ENCODE peak calls at places on chromosome 7, in seven cellular contexts. Q, L, W, K, U, C and I are unnamed samples.

GRCh38 chr7:42750142-42750541 is 161.7 kb downstream of the C7orf25 start:
- DNase-seq in Q (no peak), L (peak), W (no peak), K (no peak), U (no peak), C (no peak), I (no peak)

GRCh38 chr7:130114776-130115175 is 44.4 kb downstream of the KLHDC10 start:
- DNase-seq in Q (no peak), L (no peak), W (no peak), K (no peak), U (no peak), C (no peak), I (no peak)

GRCh38 chr7:150663802-150664494 is 21.6 kb upstream of the GIMAP2 start:
- DNase-seq in Q (no peak), L (no peak), W (no peak), K (no peak), U (no peak), C (no peak), I (no peak)

GRCh38 chr7:83934118-83934734 is 260.4 kb downstream of the SEMA3A start:
- DNase-seq in Q (no peak), L (no peak), W (no peak), K (no peak), U (no peak), C (no peak), I (no peak)

GRCh38 chr7:1977059-1977875 is 255.5 kb downstream of the MAD1L1 start:
- DNase-seq in Q (no peak), L (no peak), W (no peak), K (no peak), U (no peak), C (peak), I (no peak)

GRCh38 chr7:82594665-82595064 is 151.1 kb upstream of the CACNA2D1 start:
- DNase-seq in Q (no peak), L (no peak), W (no peak), K (peak), U (no peak), C (no peak), I (peak)

GRCh38 chr7:92621641-92622429 is 31.6 kb upstream of the FAM133B start:
- DNase-seq in Q (no peak), L (peak), W (no peak), K (no peak), U (peak), C (no peak), I (no peak)

GRCh38 chr7:42650171-42650570 is 261.7 kb downstream of the C7orf25 start:
- DNase-seq in Q (no peak), L (no peak), W (no peak), K (no peak), U (no peak), C (peak), I (no peak)

GRCh38 chr7:1323178-1324027 is 90.7 kb downstream of the UNCX start:
- DNase-seq in Q (no peak), L (no peak), W (no peak), K (no peak), U (no peak), C (peak), I (no peak)

GRCh38 chr7:150686030-150686626 is 622 bp downstream of the GIMAP2 start:
- DNase-seq in Q (no peak), L (no peak), W (no peak), K (no peak), U (no peak), C (no peak), I (no peak)

GRCh38 chr7:116707289-116707688 is 35.3 kb downstream of the MET start:
- DNase-seq in Q (no peak), L (no peak), W (no peak), K (no peak), U (no peak), C (no peak), I (no peak)

GRCh38 chr7:45881759-45882464 is 6.4 kb upstream of the IGFBP1 start:
- DNase-seq in Q (no peak), L (peak), W (peak), K (no peak), U (peak), C (no peak), I (no peak)

GRCh38 chr7:27185013-27185707 is at the start of gene HOXA11:
- DNase-seq in Q (no peak), L (peak), W (peak), K (no peak), U (peak), C (no peak), I (no peak)

GRCh38 chr7:104794154-104794553 is 219.9 kb upstream of the KMT2E start:
- DNase-seq in Q (no peak), L (peak), W (no peak), K (no peak), U (peak), C (no peak), I (no peak)

GRCh38 chr7:30933124-30933893 is 21.7 kb downstream of the AQP1 start:
- DNase-seq in Q (no peak), L (no peak), W (no peak), K (peak), U (no peak), C (no peak), I (no peak)

GRCh38 chr7:16753932-16754571 is 497 bp downstream of the TSPAN13 start:
- DNase-seq in Q (no peak), L (peak), W (no peak), K (peak), U (peak), C (peak), I (no peak)

GRCh38 chr7:67738958-67739357 is 742.3 kb downstream of the TYW1 start:
- DNase-seq in Q (no peak), L (peak), W (no peak), K (no peak), U (no peak), C (peak), I (no peak)

GRCh38 chr7:128203710-128204214 is 37.3 kb upstream of the LEP start:
- DNase-seq in Q (no peak), L (peak), W (peak), K (no peak), U (no peak), C (no peak), I (no peak)

GRCh38 chr7:129224251-129225205 is at the start of gene AHCYL2:
- DNase-seq in Q (peak), L (peak), W (peak), K (peak), U (peak), C (peak), I (peak)

GRCh38 chr7:20545016-20545415 is 70.5 kb upstream of the ABCB5 start:
- DNase-seq in Q (no peak), L (no peak), W (no peak), K (no peak), U (no peak), C (no peak), I (no peak)

GRCh38 chr7:98878365-98879197 is at the start of gene TRRAP:
- DNase-seq in Q (no peak), L (peak), W (peak), K (peak), U (peak), C (peak), I (peak)

GRCh38 chr7:134031835-134032617 is 95.1 kb upstream of the LRGUK start:
- DNase-seq in Q (no peak), L (peak), W (no peak), K (peak), U (no peak), C (no peak), I (no peak)

GRCh38 chr7:150401424-150401790 is 22.3 kb downstream of the ZNF775 start:
- DNase-seq in Q (no peak), L (no peak), W (no peak), K (no peak), U (no peak), C (no peak), I (no peak)

GRCh38 chr7:47401571-47402570 is 180.0 kb downstream of the TNS3 start:
- DNase-seq in Q (no peak), L (no peak), W (peak), K (no peak), U (no peak), C (no peak), I (no peak)